ENCODE peak calls at places on chromosomes 11 and 22, in nine cellular contexts. One of them, this sample, is unnamed.
A peak's percentile ranks its signal among the peaks of the same experiment; 100 is the strongest.

GRCh38 chr22:48860557-48860956 is 967.1 kb downstream of the BRD1 start:
- DNase-seq in A172: no peak
- DNase-seq in NAMALWA: no peak
- DNase-seq in ovary: no peak
- DNase-seq in NB4: no peak
- DNase-seq in stimulated activated CD4-positive, alpha-beta T cell treated with anti-CD3 and anti-CD28 coated beads, Interleukin-2, amount 100 ng/mL, for 24 hours: no peak
- DNase-seq in amniotic epithelial cell: no peak
- DNase-seq in OCI-M1: no peak
- DNase-seq in mammary epithelial cell: no peak
- DNase-seq in this sample: no peak

GRCh38 chr11:68690671-68691401 is 6.5 kb downstream of the GAL start:
- DNase-seq in stimulated activated CD4-positive, alpha-beta T cell treated with anti-CD3 and anti-CD28 coated beads, Interleukin-2, amount 100 ng/mL, for 24 hours: peak; percentile 28
- DNase-seq in mammary epithelial cell: no peak
- DNase-seq in OCI-M1: peak; percentile 60
- DNase-seq in ovary: no peak
- DNase-seq in NB4: no peak
- DNase-seq in amniotic epithelial cell: no peak
- DNase-seq in NAMALWA: peak; percentile 15
- DNase-seq in A172: no peak
- DNase-seq in this sample: peak; percentile 54

GRCh38 chr22:33648478-33648877 is 271.8 kb downstream of the LARGE1 start:
- DNase-seq in OCI-M1: no peak
- DNase-seq in A172: no peak
- DNase-seq in NAMALWA: no peak
- DNase-seq in stimulated activated CD4-positive, alpha-beta T cell treated with anti-CD3 and anti-CD28 coated beads, Interleukin-2, amount 100 ng/mL, for 24 hours: no peak
- DNase-seq in NB4: no peak
- DNase-seq in mammary epithelial cell: no peak
- DNase-seq in ovary: no peak
- DNase-seq in amniotic epithelial cell: no peak
- DNase-seq in this sample: no peak

GRCh38 chr11:3022300-3022967 is 30.3 kb upstream of the NAP1L4 start:
- DNase-seq in OCI-M1: no peak
- DNase-seq in mammary epithelial cell: peak; percentile 81
- DNase-seq in NAMALWA: peak; percentile 20
- DNase-seq in amniotic epithelial cell: peak; percentile 87
- DNase-seq in NB4: peak; percentile 95
- DNase-seq in stimulated activated CD4-positive, alpha-beta T cell treated with anti-CD3 and anti-CD28 coated beads, Interleukin-2, amount 100 ng/mL, for 24 hours: no peak
- DNase-seq in ovary: no peak
- DNase-seq in A172: peak; percentile 42
- DNase-seq in this sample: peak; percentile 62

GRCh38 chr11:122642472-122642922 is 13.0 kb upstream of the UBASH3B start:
- DNase-seq in NB4: no peak
- DNase-seq in NAMALWA: no peak
- DNase-seq in OCI-M1: no peak
- DNase-seq in ovary: no peak
- DNase-seq in A172: peak; percentile 92
- DNase-seq in mammary epithelial cell: peak; percentile 80
- DNase-seq in stimulated activated CD4-positive, alpha-beta T cell treated with anti-CD3 and anti-CD28 coated beads, Interleukin-2, amount 100 ng/mL, for 24 hours: no peak
- DNase-seq in amniotic epithelial cell: peak; percentile 96
- DNase-seq in this sample: no peak

GRCh38 chr11:13962562-13963168 is at the start of gene SPON1:
- DNase-seq in A172: no peak
- DNase-seq in amniotic epithelial cell: no peak
- DNase-seq in ovary: peak; percentile 74
- DNase-seq in OCI-M1: no peak
- DNase-seq in mammary epithelial cell: peak; percentile 27
- DNase-seq in NAMALWA: no peak
- DNase-seq in stimulated activated CD4-positive, alpha-beta T cell treated with anti-CD3 and anti-CD28 coated beads, Interleukin-2, amount 100 ng/mL, for 24 hours: peak; percentile 61
- DNase-seq in NB4: no peak
- DNase-seq in this sample: no peak

GRCh38 chr11:19849107-19849789 is 136.6 kb downstream of the NAV2 start:
- DNase-seq in amniotic epithelial cell: no peak
- DNase-seq in NB4: no peak
- DNase-seq in NAMALWA: no peak
- DNase-seq in stimulated activated CD4-positive, alpha-beta T cell treated with anti-CD3 and anti-CD28 coated beads, Interleukin-2, amount 100 ng/mL, for 24 hours: no peak
- DNase-seq in mammary epithelial cell: no peak
- DNase-seq in OCI-M1: no peak
- DNase-seq in ovary: peak; percentile 39
- DNase-seq in A172: no peak
- DNase-seq in this sample: no peak

GRCh38 chr11:94933225-94934130 is 39.9 kb downstream of the CWC15 start:
- DNase-seq in OCI-M1: no peak
- DNase-seq in NAMALWA: no peak
- DNase-seq in mammary epithelial cell: peak; percentile 24
- DNase-seq in amniotic epithelial cell: peak; percentile 97
- DNase-seq in ovary: no peak
- DNase-seq in A172: peak; percentile 74
- DNase-seq in NB4: no peak
- DNase-seq in stimulated activated CD4-positive, alpha-beta T cell treated with anti-CD3 and anti-CD28 coated beads, Interleukin-2, amount 100 ng/mL, for 24 hours: no peak
- DNase-seq in this sample: no peak

GRCh38 chr11:43693069-43693468 is 12.5 kb downstream of the HSD17B12 start:
- DNase-seq in mammary epithelial cell: no peak
- DNase-seq in NAMALWA: no peak
- DNase-seq in OCI-M1: peak; percentile 16
- DNase-seq in ovary: no peak
- DNase-seq in A172: no peak
- DNase-seq in amniotic epithelial cell: no peak
- DNase-seq in NB4: no peak
- DNase-seq in stimulated activated CD4-positive, alpha-beta T cell treated with anti-CD3 and anti-CD28 coated beads, Interleukin-2, amount 100 ng/mL, for 24 hours: no peak
- DNase-seq in this sample: no peak

GRCh38 chr11:12750181-12750580 is 76.0 kb downstream of the TEAD1 start:
- DNase-seq in ovary: no peak
- DNase-seq in NB4: no peak
- DNase-seq in OCI-M1: no peak
- DNase-seq in mammary epithelial cell: no peak
- DNase-seq in NAMALWA: no peak
- DNase-seq in stimulated activated CD4-positive, alpha-beta T cell treated with anti-CD3 and anti-CD28 coated beads, Interleukin-2, amount 100 ng/mL, for 24 hours: no peak
- DNase-seq in A172: no peak
- DNase-seq in amniotic epithelial cell: no peak
- DNase-seq in this sample: no peak

GRCh38 chr11:77687088-77687487 is 49.5 kb upstream of the CLNS1A start:
- DNase-seq in mammary epithelial cell: no peak
- DNase-seq in NB4: no peak
- DNase-seq in amniotic epithelial cell: no peak
- DNase-seq in ovary: no peak
- DNase-seq in NAMALWA: no peak
- DNase-seq in stimulated activated CD4-positive, alpha-beta T cell treated with anti-CD3 and anti-CD28 coated beads, Interleukin-2, amount 100 ng/mL, for 24 hours: no peak
- DNase-seq in A172: no peak
- DNase-seq in OCI-M1: no peak
- DNase-seq in this sample: no peak

GRCh38 chr11:11588890-11589289 is 32.9 kb downstream of the GALNT18 start:
- DNase-seq in mammary epithelial cell: no peak
- DNase-seq in NB4: no peak
- DNase-seq in ovary: no peak
- DNase-seq in stimulated activated CD4-positive, alpha-beta T cell treated with anti-CD3 and anti-CD28 coated beads, Interleukin-2, amount 100 ng/mL, for 24 hours: no peak
- DNase-seq in OCI-M1: no peak
- DNase-seq in amniotic epithelial cell: no peak
- DNase-seq in NAMALWA: no peak
- DNase-seq in A172: no peak
- DNase-seq in this sample: no peak

GRCh38 chr11:8040261-8040920 is 40.6 kb upstream of the TUB start:
- DNase-seq in NAMALWA: no peak
- DNase-seq in A172: no peak
- DNase-seq in mammary epithelial cell: no peak
- DNase-seq in stimulated activated CD4-positive, alpha-beta T cell treated with anti-CD3 and anti-CD28 coated beads, Interleukin-2, amount 100 ng/mL, for 24 hours: no peak
- DNase-seq in NB4: no peak
- DNase-seq in OCI-M1: no peak
- DNase-seq in ovary: no peak
- DNase-seq in amniotic epithelial cell: peak; percentile 30
- DNase-seq in this sample: no peak

GRCh38 chr11:70640408-70640807 is 242.1 kb downstream of the CTTN start:
- DNase-seq in NB4: no peak
- DNase-seq in mammary epithelial cell: no peak
- DNase-seq in stimulated activated CD4-positive, alpha-beta T cell treated with anti-CD3 and anti-CD28 coated beads, Interleukin-2, amount 100 ng/mL, for 24 hours: no peak
- DNase-seq in OCI-M1: no peak
- DNase-seq in A172: no peak
- DNase-seq in ovary: no peak
- DNase-seq in amniotic epithelial cell: no peak
- DNase-seq in NAMALWA: no peak
- DNase-seq in this sample: no peak

GRCh38 chr11:27191061-27191460 is 150.4 kb downstream of the BBOX1 start:
- DNase-seq in OCI-M1: no peak
- DNase-seq in A172: no peak
- DNase-seq in ovary: no peak
- DNase-seq in NAMALWA: no peak
- DNase-seq in stimulated activated CD4-positive, alpha-beta T cell treated with anti-CD3 and anti-CD28 coated beads, Interleukin-2, amount 100 ng/mL, for 24 hours: no peak
- DNase-seq in amniotic epithelial cell: no peak
- DNase-seq in mammary epithelial cell: no peak
- DNase-seq in NB4: no peak
- DNase-seq in this sample: no peak